ENCODE peak calls at places on chromosomes 4 and X, in eight cellular contexts. G, L, S, N, W, U, D and C are unnamed samples.

GRCh38 chr4:78960926-78961325 is 21.7 kb upstream of the PAQR3 start:
- DNase-seq in D (no peak), W (no peak), L (no peak), U (no peak), N (no peak), G (no peak), S (no peak), C (no peak)

GRCh38 chr4:34269593-34269992 is 1974.7 kb downstream of the ARAP2 start:
- DNase-seq in D (no peak), S (no peak), W (no peak), N (no peak), L (no peak), U (no peak), G (no peak), C (no peak)

GRCh38 chr4:183504930-183505555 is at the start of gene ING2:
- DNase-seq in D (peak), U (no peak), L (peak), S (no peak), G (no peak), W (no peak), N (peak), C (peak)

GRCh38 chr4:24063771-24064170 is 173.9 kb upstream of the PPARGC1A start:
- DNase-seq in U (no peak), S (peak), N (peak), W (no peak), D (no peak), G (no peak), L (no peak), C (no peak)

GRCh38 chr4:123978637-123979036 is 582.0 kb downstream of the SPRY1 start:
- DNase-seq in S (no peak), D (no peak), G (no peak), W (no peak), N (no peak), U (no peak), L (no peak), C (no peak)

GRCh38 chr4:153261431-153261830 is 57.2 kb downstream of the TRIM2 start:
- DNase-seq in W (no peak), U (no peak), S (no peak), L (no peak), D (no peak), G (no peak), N (no peak), C (no peak)

GRCh38 chr4:109125084-109125483 is 177.4 kb downstream of the COL25A1 start:
- DNase-seq in G (no peak), N (no peak), S (no peak), L (no peak), D (no peak), W (no peak), U (no peak), C (no peak)

GRCh38 chr4:88991746-88992145 is 65.2 kb downstream of the FAM13A start:
- DNase-seq in W (no peak), N (no peak), S (no peak), G (no peak), U (no peak), L (no peak), D (no peak), C (no peak)

GRCh38 chrX:150477364-150477763 is 91.1 kb upstream of the MTM1 start:
- DNase-seq in S (no peak), N (no peak), W (no peak), U (no peak), G (no peak), D (no peak), L (no peak), C (no peak)

GRCh38 chr4:115272185-115272584 is 158.8 kb upstream of the NDST4 start:
- DNase-seq in G (no peak), U (no peak), L (no peak), S (no peak), N (no peak), D (no peak), W (no peak), C (no peak)

GRCh38 chr4:109472343-109472761 is 38.7 kb downstream of the SEC24B start:
- DNase-seq in N (no peak), G (no peak), W (no peak), U (no peak), D (no peak), S (no peak), L (no peak), C (no peak)

GRCh38 chr4:71009796-71010588 is 16.5 kb downstream of the DCK start:
- DNase-seq in N (peak), W (no peak), G (no peak), S (no peak), L (peak), D (no peak), U (no peak), C (no peak)

GRCh38 chr4:40157444-40157843 is 39.4 kb upstream of the RHOH start:
- DNase-seq in N (no peak), W (no peak), S (no peak), L (no peak), U (no peak), G (no peak), D (no peak), C (no peak)

GRCh38 chr4:139633661-139634060 is 32.0 kb upstream of the MGST2 start:
- DNase-seq in W (no peak), D (peak), S (no peak), L (no peak), G (no peak), N (peak), U (no peak), C (no peak)

GRCh38 chrX:37302569-37302968 is 46.6 kb upstream of the PRRG1 start:
- DNase-seq in U (no peak), D (peak), N (no peak), W (no peak), S (peak), G (no peak), L (no peak), C (no peak)

GRCh38 chr4:78417603-78418002 is 134.0 kb upstream of the ANXA3 start:
- DNase-seq in L (no peak), U (no peak), D (no peak), S (no peak), N (no peak), W (no peak), G (peak), C (no peak)

GRCh38 chr4:126938023-126938422 is 694.7 kb upstream of the INTU start:
- DNase-seq in U (no peak), G (no peak), S (no peak), N (no peak), W (no peak), L (no peak), D (no peak), C (no peak)

GRCh38 chr4:185201983-185202962 is 1.5 kb downstream of the CFAP97 start:
- DNase-seq in G (no peak), L (no peak), D (no peak), S (no peak), N (no peak), U (no peak), W (no peak), C (no peak)

GRCh38 chr4:155541716-155542115 is 124.9 kb upstream of the GUCY1A1 start:
- DNase-seq in N (no peak), U (no peak), S (no peak), D (no peak), W (no peak), L (no peak), G (no peak), C (no peak)

GRCh38 chr4:168708108-168708507 is 211.3 kb downstream of the PALLD start:
- DNase-seq in D (no peak), N (no peak), U (no peak), S (no peak), L (no peak), W (no peak), G (no peak), C (no peak)

GRCh38 chr4:26455571-26455970 is 34.7 kb downstream of the CCKAR start:
- DNase-seq in U (no peak), D (no peak), S (no peak), N (no peak), G (no peak), L (no peak), W (no peak), C (no peak)

GRCh38 chr4:81724925-81725329 is 253.2 kb upstream of the RASGEF1B start:
- DNase-seq in G (no peak), W (no peak), S (peak), U (peak), D (peak), N (no peak), L (no peak), C (no peak)

GRCh38 chrX:88903989-88904718 is 157.1 kb downstream of the CPXCR1 start:
- DNase-seq in W (no peak), L (no peak), U (no peak), S (no peak), D (no peak), G (no peak), N (no peak), C (no peak)

GRCh38 chrX:38871129-38872029 is 70.1 kb downstream of the MID1IP1 start:
- DNase-seq in U (no peak), N (no peak), D (no peak), S (no peak), L (no peak), G (peak), W (no peak), C (no peak)

GRCh38 chr4:16267639-16268038 is 41.4 kb upstream of the TAPT1 start:
- DNase-seq in S (no peak), N (no peak), G (no peak), D (no peak), W (no peak), U (no peak), L (no peak), C (no peak)

GRCh38 chr4:38069271-38069760 is 109.1 kb downstream of the PTTG2 start:
- DNase-seq in G (no peak), U (no peak), S (no peak), D (no peak), W (no peak), N (no peak), L (no peak), C (no peak)

GRCh38 chr4:155120536-155120935 is 87.9 kb upstream of the NPY2R start:
- DNase-seq in G (no peak), W (no peak), U (no peak), L (no peak), S (no peak), N (no peak), D (no peak), C (no peak)

GRCh38 chr4:9944431-9945425 is 76.6 kb downstream of the SLC2A9 start:
- DNase-seq in S (no peak), L (no peak), D (no peak), G (no peak), N (no peak), U (no peak), W (no peak), C (no peak)

GRCh38 chrX:40579880-40580536 is 762 bp upstream of the ATP6AP2 start:
- DNase-seq in N (no peak), D (no peak), L (no peak), W (no peak), S (no peak), G (no peak), U (no peak), C (no peak)

GRCh38 chrX:80765226-80765625 is 44.5 kb downstream of the BRWD3 start:
- DNase-seq in G (peak), W (no peak), S (no peak), D (no peak), N (no peak), L (no peak), U (no peak), C (no peak)

GRCh38 chr4:65665951-65666523 is 4.3 kb downstream of the EPHA5 start:
- DNase-seq in G (no peak), L (no peak), N (peak), S (no peak), U (no peak), D (no peak), W (no peak), C (no peak)

GRCh38 chr4:102533916-102534315 is 32.8 kb downstream of the NFKB1 start:
- DNase-seq in G (no peak), L (no peak), D (no peak), N (no peak), U (no peak), W (no peak), S (no peak), C (no peak)

GRCh38 chr4:75745721-75746199 is 21.4 kb downstream of the USO1 start:
- DNase-seq in D (no peak), N (no peak), U (no peak), L (no peak), W (no peak), S (no peak), G (no peak), C (no peak)